ENCODE peak calls at places on chromosomes 16 and 17, in four cellular contexts. P is HepG2, K is A549, S is K562. G is an unnamed sample.

GRCh38 chr16:89423709-89424260 is 66.6 kb downstream of the ANKRD11 start:
- DNase-seq in P (no peak), K (no peak), S (no peak), G (no peak)

GRCh38 chr16:733382-734207 is 6.7 kb downstream of the HAGHL start:
- DNase-seq in P (no peak), K (no peak), S (peak), G (peak)

GRCh38 chr17:54277868-54278267 is 455.1 kb downstream of the KIF2B start:
- DNase-seq in P (no peak), K (no peak), S (no peak), G (no peak)

GRCh38 chr17:8941520-8941919 is 24.0 kb downstream of the PIK3R5 start:
- DNase-seq in P (no peak), K (no peak), S (no peak), G (no peak)

GRCh38 chr17:66255112-66255511 is 25.9 kb upstream of the APOH start:
- DNase-seq in P (peak), K (no peak), S (peak), G (peak)

GRCh38 chr16:68503334-68503733 is 35.8 kb upstream of the ZFP90 start:
- DNase-seq in P (no peak), K (no peak), S (no peak), G (no peak)

GRCh38 chr16:84548971-84549844 is 44.7 kb upstream of the MEAK7 start:
- DNase-seq in P (no peak), K (no peak), S (no peak), G (peak)

GRCh38 chr16:89330177-89330856 is 112.8 kb downstream of the ZNF778 start:
- DNase-seq in P (peak), K (peak), S (peak), G (no peak)

GRCh38 chr16:3578121-3578520 is 918 bp upstream of the NLRC3 start:
- DNase-seq in P (no peak), K (no peak), S (no peak), G (peak)

GRCh38 chr17:43482103-43483012 is 1.4 kb upstream of the DHX8 start:
- DNase-seq in P (peak), K (no peak), S (no peak), G (no peak)

GRCh38 chr16:83925957-83926725 is 26.9 kb upstream of the OSGIN1 start:
- DNase-seq in P (no peak), K (no peak), S (no peak), G (no peak)

GRCh38 chr17:29927546-29927945 is 2.5 kb downstream of the SSH2 start:
- DNase-seq in P (no peak), K (no peak), S (no peak), G (no peak)

GRCh38 chr16:24677388-24677787 is 52.1 kb upstream of the TNRC6A start:
- DNase-seq in P (no peak), K (no peak), S (no peak), G (no peak)

GRCh38 chr17:48052956-48053757 is 5.0 kb downstream of the NFE2L1 start:
- DNase-seq in P (peak), K (no peak), S (peak), G (no peak)

GRCh38 chr17:33052856-33053255 is 61.2 kb downstream of the SPACA3 start:
- DNase-seq in P (no peak), K (no peak), S (no peak), G (no peak)

GRCh38 chr16:2904922-2905240 is 6.8 kb upstream of the FLYWCH1 start:
- DNase-seq in P (no peak), K (no peak), S (no peak), G (no peak)

GRCh38 chr16:11736903-11737302 is 5.8 kb downstream of the TXNDC11 start:
- DNase-seq in P (no peak), K (no peak), S (no peak), G (no peak)

GRCh38 chr16:55297910-55298175 is 26.2 kb upstream of the IRX6 start:
- DNase-seq in P (no peak), K (no peak), S (no peak), G (no peak)

GRCh38 chr17:8479431-8479947 is 43.8 kb downstream of the NDEL1 start:
- DNase-seq in P (no peak), K (no peak), S (no peak), G (no peak)

GRCh38 chr16:83552193-83552592 is 255.6 kb upstream of the HSBP1 start:
- DNase-seq in P (no peak), K (no peak), S (no peak), G (peak)

GRCh38 chr16:73605309-73605708 is 557.4 kb upstream of the ZFHX3 start:
- DNase-seq in P (no peak), K (no peak), S (no peak), G (no peak)

GRCh38 chr17:72030067-72030899 is 90.5 kb upstream of the SOX9 start:
- DNase-seq in P (peak), K (peak), S (no peak), G (peak)
- TF ChIP-seq MYC in P (no peak), K (no peak), S (no peak), G (no peak)

GRCh38 chr17:76384222-76384986 is at the start of gene SPHK1:
- DNase-seq in P (peak), K (peak), S (peak), G (peak)
- TF ChIP-seq POLR2A in P (peak), K (peak), S (peak), G (peak)

DNA sequence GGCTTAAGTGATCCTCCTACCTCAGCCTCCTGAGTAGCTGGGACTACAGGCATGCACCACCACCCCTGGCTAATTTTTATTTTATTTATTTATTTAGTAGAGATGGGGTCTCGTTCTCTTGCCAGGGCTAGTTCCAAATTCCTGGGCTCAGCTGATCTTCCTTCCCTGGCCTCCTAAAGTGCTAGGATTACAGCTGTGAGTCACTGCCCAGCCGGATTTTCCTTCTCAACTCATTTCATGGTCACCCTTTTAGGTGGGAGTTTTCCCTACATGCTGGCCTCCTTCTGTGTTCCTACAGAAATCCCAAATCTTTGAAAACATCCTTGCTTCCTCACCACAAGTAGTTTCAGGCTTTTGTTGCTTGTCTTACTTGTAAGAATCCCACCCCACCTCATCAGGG is 102.1 kb upstream of the SIAH1 start:
- DNase-seq in P (no peak), K (no peak), S (no peak), G (no peak)
- TF ChIP-seq MAX in P (no peak), K (no peak), S (no peak), G (no peak)

DNA sequence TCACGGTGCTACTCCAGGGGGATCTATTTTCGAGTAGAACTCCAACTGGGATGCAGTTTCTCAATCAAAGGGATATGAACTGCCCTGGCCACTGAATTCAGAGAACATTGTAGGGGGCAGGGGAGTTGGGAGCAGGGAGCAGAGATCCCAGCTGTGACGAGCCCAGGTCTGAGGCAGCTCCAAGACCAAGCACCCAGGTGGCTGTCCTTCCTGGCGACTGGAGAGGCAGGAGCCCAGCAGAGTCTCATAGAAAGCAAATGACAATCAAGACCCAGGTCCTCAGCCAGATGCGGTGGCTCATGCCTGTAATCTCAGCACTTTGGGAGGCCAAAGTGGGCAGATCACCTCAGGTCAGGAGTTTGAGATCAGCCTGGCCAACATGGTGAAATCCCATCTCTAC is 60.1 kb downstream of the TK2 start:
- DNase-seq in P (no peak), K (no peak), S (no peak), G (no peak)
- TF ChIP-seq MYC in P (no peak), K (no peak), S (no peak), G (no peak)

DNA sequence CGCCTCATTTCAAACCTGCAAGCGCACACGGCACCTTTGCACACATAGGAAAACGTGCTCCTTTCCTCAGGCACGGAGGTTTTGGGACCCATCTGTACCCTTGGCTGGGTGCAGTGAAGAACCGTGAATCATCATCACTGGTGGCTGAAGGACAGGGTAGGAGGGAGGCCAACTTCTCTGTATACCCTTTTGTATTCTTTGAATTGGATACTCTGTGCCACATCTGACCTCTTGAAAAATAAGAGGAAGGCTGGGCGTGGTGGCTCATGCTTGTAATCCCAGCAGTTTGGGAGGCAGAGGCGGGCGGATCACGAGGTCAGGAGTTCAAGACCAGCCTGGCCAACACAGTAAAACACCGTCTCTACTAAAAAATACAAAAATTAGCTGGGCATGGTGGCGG is 11.7 kb downstream of the GPRC5B start:
- DNase-seq in P (no peak), K (no peak), S (no peak), G (no peak)
- TF ChIP-seq POLR2A in P (no peak), K (no peak), S (no peak), G (no peak)

DNA sequence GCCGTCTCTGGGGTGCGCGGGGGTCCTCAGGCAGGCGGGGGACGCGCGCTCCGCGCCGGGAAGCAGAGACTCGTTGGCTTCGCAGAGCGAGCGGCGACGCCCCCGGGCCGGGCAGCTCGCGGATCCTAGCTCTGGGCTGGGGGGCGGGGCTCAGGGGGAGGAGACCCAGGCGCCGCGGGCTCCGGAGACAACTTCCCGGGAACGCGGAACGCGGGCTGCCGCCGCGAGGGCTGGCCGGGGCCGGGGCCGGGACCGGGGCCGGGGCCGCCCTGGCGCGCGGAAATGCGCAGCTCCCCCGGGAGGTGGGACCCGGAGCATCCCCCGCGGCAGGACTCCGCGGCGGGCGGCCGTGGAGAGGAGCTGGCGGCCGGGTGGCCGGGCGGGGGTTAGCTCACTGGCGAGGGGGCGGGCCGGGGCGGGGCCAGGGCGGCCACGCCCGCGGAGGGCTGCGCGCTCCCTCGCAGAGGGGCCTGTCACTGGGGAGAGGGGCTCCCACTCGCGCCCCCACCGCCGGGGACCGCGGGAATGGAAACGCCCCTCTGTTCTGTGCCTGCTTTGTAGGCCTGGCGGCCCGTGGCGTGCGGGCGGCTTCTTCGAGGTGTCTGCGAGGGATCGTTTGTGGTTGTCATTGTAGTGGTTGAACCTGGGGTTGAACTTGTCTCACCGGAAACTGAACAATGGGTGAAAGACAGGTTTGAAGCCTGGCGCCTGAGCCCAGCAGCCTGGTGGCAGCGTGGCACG is at the start of gene GAS7:
- DNase-seq in P (no peak), K (peak), S (peak), G (peak)
- TF ChIP-seq MAX in P (no peak), K (no peak), S (no peak), G (no peak)

DNA sequence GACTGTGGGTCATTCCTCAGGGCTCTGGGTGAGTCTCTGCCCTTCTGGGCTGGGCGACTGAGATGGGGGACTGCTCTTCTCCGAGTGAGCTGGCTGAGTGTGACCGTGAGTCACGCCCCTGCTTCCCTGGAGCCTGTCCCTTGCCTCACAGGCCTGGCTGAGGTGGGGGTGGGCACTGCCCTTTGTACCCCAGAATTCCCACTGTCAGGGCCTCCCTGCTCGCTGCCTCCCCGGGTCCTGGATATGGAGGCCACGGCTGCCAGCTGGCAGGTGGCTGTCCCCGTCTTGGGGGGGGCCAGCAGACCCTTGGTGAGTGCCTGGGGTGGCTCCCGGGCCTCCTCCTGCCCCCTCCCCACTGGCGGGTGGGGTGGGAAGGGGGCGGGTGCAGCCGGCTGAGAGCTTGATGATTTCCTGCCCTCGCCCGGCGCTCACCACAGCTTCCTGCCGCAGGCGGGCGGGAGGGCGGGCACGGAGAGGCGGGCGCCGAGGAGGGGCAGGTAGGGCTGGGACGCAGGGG is at the start of gene LAT:
- DNase-seq in P (no peak), K (no peak), S (no peak), G (peak)
- TF ChIP-seq MYC in P (no peak), K (no peak), S (no peak), G (no peak)

GRCh38 chr17:49646391-49647255 is 31.3 kb downstream of the SPOP start:
- DNase-seq in P (peak), K (no peak), S (no peak), G (no peak)
- TF ChIP-seq POLR2A in P (no peak), K (no peak), S (no peak), G (no peak)

DNA sequence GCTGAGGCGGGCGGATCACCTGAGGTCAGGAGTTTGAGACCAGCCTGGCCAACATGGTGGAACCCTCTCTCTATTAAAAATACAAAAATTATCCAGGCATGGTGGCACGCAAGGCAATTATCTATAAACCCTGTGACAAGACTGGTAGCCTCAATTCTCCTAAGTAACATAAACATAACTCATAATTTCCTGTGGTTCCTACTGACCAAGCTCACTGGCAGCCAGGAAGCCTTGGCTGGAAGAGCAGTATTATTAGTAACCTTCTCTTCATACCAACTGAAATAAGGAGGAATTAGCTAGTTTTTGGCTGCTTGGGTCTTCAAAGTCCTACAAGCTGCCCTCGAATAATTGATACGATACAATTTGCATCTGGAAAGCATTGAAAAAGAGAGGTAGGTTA is 31.6 kb upstream of the LRRC37A3 start:
- DNase-seq in P (no peak), K (no peak), S (no peak), G (no peak)
- TF ChIP-seq MAX in P (no peak), K (no peak), S (no peak), G (no peak)

G was measured in NB4.